ENCODE peak calls at places on chromosomes 6 and 20, in seven cellular contexts. A is neuronal stem cell, P is H9, K is trophoblast cell, J is H1, R is mesendoderm, F is mesenchymal stem cell. B is an unnamed sample.

GRCh38 chr6:84019812-84020211 is 13.8 kb upstream of the MRAP2 start:
- DNase-seq in F (no peak), A (no peak), P (no peak), K (no peak), R (no peak), J (no peak), B (no peak)

GRCh38 chr6:51559059-51559458 is 528.4 kb downstream of the PKHD1 start:
- DNase-seq in R (peak), J (no peak), K (peak), A (no peak), P (peak), F (no peak), B (no peak)

GRCh38 chr6:33967266-33967767 is 163.5 kb upstream of the MLN start:
- DNase-seq in F (no peak), R (no peak), A (no peak), J (no peak), P (peak), K (no peak), B (no peak)

GRCh38 chr6:148351277-148351676 is 8.6 kb downstream of the SASH1 start:
- DNase-seq in R (no peak), K (no peak), P (no peak), A (no peak), F (no peak), J (no peak), B (no peak)

GRCh38 chr6:74932214-74932923 is 273.5 kb downstream of the COL12A1 start:
- DNase-seq in A (no peak), R (peak), F (peak), K (peak), J (no peak), P (no peak), B (peak)

GRCh38 chr6:428047-428608 is 36.6 kb downstream of the IRF4 start:
- DNase-seq in K (no peak), F (no peak), R (no peak), A (no peak), J (no peak), P (no peak), B (no peak)

GRCh38 chr20:5181955-5182354 is 55.1 kb downstream of the CDS2 start:
- DNase-seq in J (no peak), R (no peak), A (no peak), F (peak), K (no peak), P (no peak), B (peak)

GRCh38 chr20:49887251-49887827 is 28.0 kb downstream of the SPATA2 start:
- DNase-seq in J (no peak), P (no peak), A (no peak), R (no peak), K (no peak), F (no peak), B (peak)

GRCh38 chr6:84547341-84547794 is 217.0 kb downstream of the TBX18 start:
- DNase-seq in R (no peak), A (no peak), P (no peak), K (peak), J (no peak), F (no peak), B (no peak)

GRCh38 chr6:166907871-166908806 is 48.2 kb downstream of the RNASET2 start:
- DNase-seq in P (no peak), F (no peak), A (no peak), J (no peak), K (peak), R (no peak), B (no peak)

GRCh38 chr6:40947876-40948514 is 91.0 kb downstream of the UNC5CL start:
- DNase-seq in P (peak), R (peak), J (no peak), F (peak), A (no peak), K (no peak), B (peak)

GRCh38 chr20:9912858-9913434 is 74.1 kb upstream of the PAK5 start:
- DNase-seq in J (peak), A (peak), K (peak), R (peak), P (peak), F (peak), B (peak)

GRCh38 chr6:145112711-145113148 is 622.6 kb downstream of the EPM2A start:
- DNase-seq in J (no peak), K (peak), A (no peak), F (peak), R (no peak), P (no peak), B (peak)

GRCh38 chr20:7497985-7498384 is 442.3 kb downstream of the HAO1 start:
- DNase-seq in A (no peak), R (peak), P (no peak), K (peak), J (no peak), F (peak), B (no peak)

GRCh38 chr6:159715168-159715567 is 12.1 kb upstream of the WTAP start:
- DNase-seq in F (no peak), P (no peak), J (no peak), A (no peak), K (no peak), R (no peak), B (no peak)

GRCh38 chr20:16434087-16434664 is 139.1 kb downstream of the KIF16B start:
- DNase-seq in F (peak), K (peak), A (peak), R (peak), P (peak), J (peak), B (peak)

GRCh38 chr6:142406131-142406530 is 104.3 kb downstream of the ADGRG6 start:
- DNase-seq in P (no peak), A (no peak), J (no peak), K (no peak), R (no peak), F (no peak), B (no peak)

GRCh38 chr6:8329592-8329991 is 105.8 kb downstream of the SLC35B3 start:
- DNase-seq in F (no peak), J (no peak), R (no peak), P (no peak), K (no peak), A (peak), B (no peak)

GRCh38 chr20:64099086-64099786 is 8.1 kb downstream of the NPBWR2 start:
- DNase-seq in F (no peak), K (no peak), R (no peak), A (no peak), J (no peak), P (no peak), B (no peak)

GRCh38 chr6:14876778-14877613 is 368.9 kb upstream of the JARID2 start:
- DNase-seq in F (peak), P (no peak), J (no peak), A (no peak), K (peak), R (peak), B (peak)

GRCh38 chr20:10578607-10579006 is 95.2 kb downstream of the JAG1 start:
- DNase-seq in F (peak), A (no peak), P (no peak), J (no peak), R (no peak), K (no peak), B (peak)

GRCh38 chr6:100806280-100806679 is 74.8 kb downstream of the ASCC3 start:
- DNase-seq in R (no peak), A (no peak), K (no peak), J (no peak), F (peak), P (no peak), B (no peak)

GRCh38 chr6:30219244-30219643 is 6.0 kb upstream of the TRIM26 start:
- DNase-seq in J (peak), P (peak), A (no peak), F (peak), K (peak), R (peak), B (peak)

GRCh38 chr6:43622541-43622940 is 6.5 kb downstream of the GTPBP2 start:
- DNase-seq in A (no peak), J (no peak), F (no peak), K (no peak), R (no peak), P (no peak), B (no peak)

GRCh38 chr20:59149678-59150504 is 13.7 kb upstream of the ZNF831 start:
- DNase-seq in K (peak), J (no peak), R (no peak), P (no peak), A (no peak), F (no peak), B (no peak)

GRCh38 chr6:108556864-108557493 is 3.7 kb upstream of the FOXO3 start:
- DNase-seq in P (no peak), F (peak), K (peak), R (peak), A (no peak), J (no peak), B (peak)

GRCh38 chr6:96059586-96059985 is 43.8 kb downstream of the FUT9 start:
- DNase-seq in K (no peak), F (no peak), P (no peak), A (no peak), J (no peak), R (no peak), B (no peak)

GRCh38 chr6:42984924-42985475 is 630 bp downstream of the PPP2R5D start:
- DNase-seq in A (no peak), J (peak), K (peak), R (peak), P (no peak), F (peak), B (no peak)

GRCh38 chr6:3297909-3298308 is 39.2 kb downstream of the PSMG4 start:
- DNase-seq in J (no peak), R (peak), P (no peak), K (no peak), A (no peak), F (no peak), B (no peak)

GRCh38 chr6:11363881-11364576 is 131.6 kb upstream of the NEDD9 start:
- DNase-seq in J (no peak), P (no peak), R (no peak), F (peak), K (peak), A (no peak), B (no peak)

GRCh38 chr6:81241717-81242116 is 510.8 kb downstream of the TENT5A start:
- DNase-seq in F (peak), K (peak), A (no peak), R (peak), P (no peak), J (no peak), B (peak)

GRCh38 chr6:170238741-170239565 is 51.9 kb downstream of the DLL1 start:
- DNase-seq in J (no peak), F (no peak), K (no peak), P (no peak), R (no peak), A (no peak), B (no peak)

GRCh38 chr20:57414867-57415592 is 23.8 kb downstream of the RBM38 start:
- DNase-seq in A (no peak), F (peak), R (no peak), J (no peak), P (no peak), K (no peak), B (peak)

GRCh38 chr6:149903938-149904611 is 6.2 kb upstream of the RAET1E start:
- DNase-seq in J (no peak), A (no peak), F (no peak), K (no peak), R (peak), P (peak), B (no peak)

GRCh38 chr6:158056804-158057203 is 75.1 kb downstream of the SYNJ2 start:
- DNase-seq in K (no peak), F (no peak), R (no peak), P (no peak), A (no peak), J (no peak), B (no peak)

GRCh38 chr6:118187568-118188164 is 280.6 kb downstream of the SLC35F1 start:
- DNase-seq in J (no peak), A (no peak), R (no peak), K (peak), F (peak), P (no peak), B (no peak)

GRCh38 chr6:168100803-168101095 is 21.7 kb upstream of the FRMD1 start:
- DNase-seq in A (no peak), J (no peak), R (no peak), F (no peak), P (no peak), K (no peak), B (no peak)

DNA sequence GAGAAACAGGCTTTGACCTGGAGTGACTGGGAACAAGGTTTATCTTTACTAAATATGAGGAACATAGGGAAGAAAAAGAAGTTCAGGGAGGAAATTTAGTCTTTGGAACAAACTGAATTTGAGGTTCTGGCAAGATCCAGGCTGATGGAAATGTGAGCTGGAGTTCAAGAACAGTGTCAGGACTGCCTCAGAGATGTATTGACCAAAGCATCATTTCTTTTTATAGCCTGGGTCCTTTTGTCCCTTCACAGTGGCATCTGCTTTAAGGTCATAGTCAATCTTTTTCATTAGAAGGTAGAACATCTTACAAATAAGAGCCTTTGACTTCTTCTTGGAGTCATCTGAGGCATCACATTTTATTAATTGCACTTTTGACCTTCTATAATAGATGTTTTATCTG is 326.5 kb upstream of the QKI start:
- DNase-seq in F (no peak), A (no peak), J (no peak), K (no peak), R (no peak), P (no peak), B (no peak)
- H2BK5ac ChIP-seq in F (no peak), A (no peak), J (no peak), K (no peak), R (no peak), P (no peak), B (no peak)

GRCh38 chr6:113707194-113707593 is 150.0 kb upstream of the MARCKS start:
- DNase-seq in A (no peak), F (no peak), K (no peak), J (no peak), R (peak), P (no peak), B (no peak)

GRCh38 chr6:113696960-113697359 is 160.2 kb upstream of the MARCKS start:
- DNase-seq in R (no peak), K (no peak), J (no peak), A (no peak), F (no peak), P (no peak), B (peak)

GRCh38 chr6:113697642-113698410 is 159.3 kb upstream of the MARCKS start:
- DNase-seq in R (no peak), K (no peak), P (no peak), F (peak), A (no peak), J (no peak), B (peak)

GRCh38 chr6:113699239-113699638 is 157.9 kb upstream of the MARCKS start:
- DNase-seq in P (no peak), J (no peak), A (no peak), K (no peak), R (no peak), F (no peak), B (no peak)

DNA sequence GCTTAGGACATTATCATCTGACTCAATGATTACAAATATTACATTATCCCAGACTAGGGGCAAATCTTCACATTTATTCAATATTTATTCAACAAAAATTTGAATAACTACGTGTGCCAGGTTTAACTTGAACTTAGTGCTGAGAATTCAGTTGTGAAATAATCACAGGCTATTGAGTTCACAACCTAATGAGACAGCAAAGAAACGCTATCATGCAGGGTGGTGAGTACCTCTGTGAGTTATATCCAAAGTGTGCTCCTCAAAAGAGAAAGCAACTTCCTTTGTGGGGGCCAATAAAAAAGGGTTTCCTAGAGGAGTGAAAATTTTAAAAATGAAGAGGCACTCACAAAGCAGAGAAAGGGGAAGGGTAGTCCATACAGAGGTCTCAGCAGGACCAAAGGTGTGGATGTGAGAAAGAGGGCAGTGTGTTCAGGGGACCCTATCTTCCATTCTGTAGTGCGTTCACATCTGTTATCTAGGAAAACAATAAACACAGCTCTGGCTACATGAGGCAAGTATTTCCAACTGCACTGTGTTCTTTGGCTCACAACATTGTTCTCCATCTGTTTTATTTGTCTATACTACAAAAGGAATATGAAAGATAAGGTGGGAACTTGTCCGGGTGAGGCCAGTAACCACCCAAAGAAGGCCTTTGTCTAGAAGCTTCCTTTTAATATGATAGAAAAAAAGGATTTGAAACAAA is 155.4 kb upstream of the MARCKS start:
- DNase-seq in K (no peak), P (no peak), R (no peak), J (no peak), A (no peak), F (no peak), B (no peak)
- H2BK5ac ChIP-seq in K (no peak), P (no peak), R (no peak), J (no peak), A (no peak), F (no peak), B (no peak)

DNA sequence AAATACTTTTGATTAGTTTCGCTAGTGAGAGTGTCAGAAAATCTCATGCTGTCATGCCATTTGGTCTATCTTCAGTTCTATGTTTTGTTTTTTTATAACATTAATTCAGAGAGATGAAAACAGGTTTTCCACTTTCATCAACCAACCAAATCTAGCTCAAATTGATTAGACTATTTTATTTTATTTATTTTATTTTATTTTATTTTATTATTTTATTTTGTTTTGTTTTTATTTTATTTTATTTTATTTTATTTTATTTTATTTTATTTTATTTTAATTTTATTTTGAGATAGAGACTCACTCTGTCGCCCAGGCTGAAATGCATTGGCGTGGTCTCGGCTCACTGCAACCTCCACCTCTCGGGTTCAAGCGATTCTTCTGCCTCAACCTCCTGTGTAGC is 1391.0 kb upstream of the ADGRB3 start:
- DNase-seq in F (no peak), K (no peak), A (no peak), J (no peak), R (no peak), P (no peak), B (no peak)
- H2BK5ac ChIP-seq in F (no peak), K (no peak), A (no peak), J (no peak), R (no peak), P (no peak), B (no peak)

DNA sequence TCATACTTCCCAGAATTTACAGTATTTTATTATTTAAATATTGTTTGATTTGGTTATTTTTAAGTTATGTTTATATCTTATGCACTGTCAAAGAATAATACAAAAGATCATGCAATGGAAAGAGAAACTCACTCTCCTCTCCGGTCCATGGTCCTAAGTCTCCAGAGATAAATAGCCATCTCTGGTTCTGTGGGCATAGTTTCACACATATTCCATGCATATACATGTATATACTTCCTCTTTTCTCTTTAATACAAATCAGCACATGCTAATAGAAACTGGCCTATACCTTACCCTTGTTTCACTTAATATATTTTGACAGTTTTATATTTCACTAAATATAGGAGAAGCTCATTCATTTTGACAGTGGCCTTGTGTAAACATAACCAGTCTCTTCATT is 901.7 kb upstream of the CITED2 start:
- DNase-seq in A (no peak), R (no peak), F (no peak), K (no peak), P (no peak), J (no peak), B (no peak)
- H2BK5ac ChIP-seq in A (no peak), R (no peak), F (no peak), K (no peak), P (no peak), J (no peak), B (no peak)

B was measured in IMR-90.